ENCODE peak calls at places on chromosomes 11 and 22, in nine cellular contexts. One of them, this sample, is unnamed.

GRCh38 chr11:83350187-83350586 is 64.0 kb upstream of the CCDC90B start:
- DNase-seq in neural progenitor cell: no peak
- DNase-seq in SK-N-SH: no peak
- DNase-seq in PC-3: no peak
- DNase-seq in MM.1S: no peak
- DNase-seq in hepatocyte: no peak
- DNase-seq in OCI-LY7: no peak
- DNase-seq in GM23248: no peak
- DNase-seq in HCT116: no peak
- DNase-seq in this sample: no peak

GRCh38 chr11:17738350-17739207 is 4.0 kb downstream of the KCNC1 start:
- DNase-seq in neural progenitor cell: peak
- DNase-seq in SK-N-SH: no peak
- DNase-seq in PC-3: no peak
- DNase-seq in MM.1S: no peak
- DNase-seq in hepatocyte: no peak
- DNase-seq in OCI-LY7: no peak
- DNase-seq in GM23248: no peak
- DNase-seq in HCT116: no peak
- DNase-seq in this sample: peak

GRCh38 chr22:17970205-17970708 is 54.1 kb downstream of the MICAL3 start:
- DNase-seq in neural progenitor cell: no peak
- DNase-seq in SK-N-SH: no peak
- DNase-seq in PC-3: no peak
- DNase-seq in MM.1S: no peak
- DNase-seq in hepatocyte: no peak
- DNase-seq in OCI-LY7: no peak
- DNase-seq in GM23248: no peak
- DNase-seq in HCT116: no peak
- DNase-seq in this sample: no peak

GRCh38 chr11:12717851-12718291 is 43.6 kb downstream of the TEAD1 start:
- DNase-seq in neural progenitor cell: no peak
- DNase-seq in SK-N-SH: no peak
- DNase-seq in PC-3: no peak
- DNase-seq in MM.1S: peak
- DNase-seq in hepatocyte: no peak
- DNase-seq in OCI-LY7: peak
- DNase-seq in GM23248: no peak
- DNase-seq in HCT116: no peak
- DNase-seq in this sample: no peak

GRCh38 chr22:48659393-48659792 is 1168.3 kb downstream of the BRD1 start:
- DNase-seq in neural progenitor cell: no peak
- DNase-seq in SK-N-SH: no peak
- DNase-seq in PC-3: no peak
- DNase-seq in MM.1S: no peak
- DNase-seq in hepatocyte: no peak
- DNase-seq in OCI-LY7: no peak
- DNase-seq in GM23248: no peak
- DNase-seq in HCT116: no peak
- DNase-seq in this sample: no peak

GRCh38 chr22:30044369-30044768 is 35.9 kb upstream of the HORMAD2 start:
- DNase-seq in neural progenitor cell: no peak
- DNase-seq in SK-N-SH: peak
- DNase-seq in PC-3: peak
- DNase-seq in MM.1S: no peak
- DNase-seq in hepatocyte: peak
- DNase-seq in OCI-LY7: no peak
- DNase-seq in GM23248: peak
- DNase-seq in HCT116: peak
- DNase-seq in this sample: no peak

GRCh38 chr22:35559354-35560005 is 18.8 kb downstream of the RASD2 start:
- DNase-seq in neural progenitor cell: no peak
- DNase-seq in SK-N-SH: no peak
- DNase-seq in PC-3: no peak
- DNase-seq in MM.1S: no peak
- DNase-seq in hepatocyte: no peak
- DNase-seq in OCI-LY7: no peak
- DNase-seq in GM23248: peak
- DNase-seq in HCT116: no peak
- DNase-seq in this sample: no peak

GRCh38 chr11:47254381-47254780 is 3.4 kb upstream of the NR1H3 start:
- DNase-seq in neural progenitor cell: no peak
- DNase-seq in SK-N-SH: no peak
- DNase-seq in PC-3: no peak
- DNase-seq in MM.1S: no peak
- DNase-seq in hepatocyte: no peak
- DNase-seq in OCI-LY7: no peak
- DNase-seq in GM23248: peak
- DNase-seq in HCT116: no peak
- DNase-seq in this sample: no peak

GRCh38 chr22:49286236-49286760 is 541.4 kb downstream of the BRD1 start:
- DNase-seq in neural progenitor cell: no peak
- DNase-seq in SK-N-SH: no peak
- DNase-seq in PC-3: no peak
- DNase-seq in MM.1S: no peak
- DNase-seq in hepatocyte: no peak
- DNase-seq in OCI-LY7: no peak
- DNase-seq in GM23248: no peak
- DNase-seq in HCT116: no peak
- DNase-seq in this sample: no peak

GRCh38 chr11:67615455-67616430 is 9.0 kb downstream of the NDUFV1 start:
- DNase-seq in neural progenitor cell: peak
- DNase-seq in SK-N-SH: peak
- DNase-seq in PC-3: peak
- DNase-seq in MM.1S: peak
- DNase-seq in hepatocyte: peak
- DNase-seq in OCI-LY7: peak
- DNase-seq in GM23248: peak
- DNase-seq in HCT116: peak
- DNase-seq in this sample: peak

GRCh38 chr11:96197221-96197620 is 145.8 kb downstream of the MAML2 start:
- DNase-seq in neural progenitor cell: no peak
- DNase-seq in SK-N-SH: no peak
- DNase-seq in PC-3: no peak
- DNase-seq in MM.1S: no peak
- DNase-seq in hepatocyte: no peak
- DNase-seq in OCI-LY7: no peak
- DNase-seq in GM23248: peak
- DNase-seq in HCT116: no peak
- DNase-seq in this sample: no peak

GRCh38 chr11:115663790-115664189 is 159.6 kb upstream of the CADM1 start:
- DNase-seq in neural progenitor cell: no peak
- DNase-seq in SK-N-SH: no peak
- DNase-seq in PC-3: no peak
- DNase-seq in MM.1S: no peak
- DNase-seq in hepatocyte: no peak
- DNase-seq in OCI-LY7: no peak
- DNase-seq in GM23248: no peak
- DNase-seq in HCT116: no peak
- DNase-seq in this sample: no peak

GRCh38 chr11:61777234-61778090 is 14.9 kb downstream of the TMEM258 start:
- DNase-seq in neural progenitor cell: no peak
- DNase-seq in SK-N-SH: peak
- DNase-seq in PC-3: no peak
- DNase-seq in MM.1S: no peak
- DNase-seq in hepatocyte: no peak
- DNase-seq in OCI-LY7: no peak
- DNase-seq in GM23248: peak
- DNase-seq in HCT116: no peak
- DNase-seq in this sample: peak

GRCh38 chr11:107969219-107969618 is 39.5 kb upstream of the CUL5 start:
- DNase-seq in neural progenitor cell: no peak
- DNase-seq in SK-N-SH: peak
- DNase-seq in PC-3: no peak
- DNase-seq in MM.1S: no peak
- DNase-seq in hepatocyte: no peak
- DNase-seq in OCI-LY7: no peak
- DNase-seq in GM23248: peak
- DNase-seq in HCT116: peak
- DNase-seq in this sample: peak

GRCh38 chr11:2189938-2190669 is 18.5 kb upstream of the TH start:
- DNase-seq in neural progenitor cell: no peak
- DNase-seq in SK-N-SH: no peak
- DNase-seq in PC-3: no peak
- DNase-seq in MM.1S: no peak
- DNase-seq in hepatocyte: no peak
- DNase-seq in OCI-LY7: no peak
- DNase-seq in GM23248: no peak
- DNase-seq in HCT116: no peak
- DNase-seq in this sample: no peak

GRCh38 chr11:12075822-12076821 is 34.3 kb upstream of the MICAL2 start:
- DNase-seq in neural progenitor cell: no peak
- DNase-seq in SK-N-SH: no peak
- DNase-seq in PC-3: peak
- DNase-seq in MM.1S: no peak
- DNase-seq in hepatocyte: peak
- DNase-seq in OCI-LY7: no peak
- DNase-seq in GM23248: peak
- DNase-seq in HCT116: no peak
- DNase-seq in this sample: no peak

GRCh38 chr11:34869425-34869824 is 46.8 kb downstream of the APIP start:
- DNase-seq in neural progenitor cell: peak
- DNase-seq in SK-N-SH: peak
- DNase-seq in PC-3: no peak
- DNase-seq in MM.1S: no peak
- DNase-seq in hepatocyte: no peak
- DNase-seq in OCI-LY7: no peak
- DNase-seq in GM23248: no peak
- DNase-seq in HCT116: no peak
- DNase-seq in this sample: peak

GRCh38 chr11:111422494-111423249 is 43.6 kb upstream of the POU2AF1 start:
- DNase-seq in neural progenitor cell: peak
- DNase-seq in SK-N-SH: peak
- DNase-seq in PC-3: peak
- DNase-seq in MM.1S: peak
- DNase-seq in hepatocyte: peak
- DNase-seq in OCI-LY7: peak
- DNase-seq in GM23248: peak
- DNase-seq in HCT116: peak
- DNase-seq in this sample: peak

GRCh38 chr11:112285918-112286317 is 25.3 kb upstream of the PLET1 start:
- DNase-seq in neural progenitor cell: peak
- DNase-seq in SK-N-SH: no peak
- DNase-seq in PC-3: no peak
- DNase-seq in MM.1S: no peak
- DNase-seq in hepatocyte: peak
- DNase-seq in OCI-LY7: no peak
- DNase-seq in GM23248: peak
- DNase-seq in HCT116: no peak
- DNase-seq in this sample: peak

GRCh38 chr11:131037873-131038272 is 121.6 kb upstream of the SNX19 start:
- DNase-seq in neural progenitor cell: peak
- DNase-seq in SK-N-SH: no peak
- DNase-seq in PC-3: peak
- DNase-seq in MM.1S: no peak
- DNase-seq in hepatocyte: no peak
- DNase-seq in OCI-LY7: no peak
- DNase-seq in GM23248: no peak
- DNase-seq in HCT116: no peak
- DNase-seq in this sample: peak

GRCh38 chr11:94895451-94895850 is 77.9 kb downstream of the CWC15 start:
- DNase-seq in neural progenitor cell: no peak
- DNase-seq in SK-N-SH: no peak
- DNase-seq in PC-3: no peak
- DNase-seq in MM.1S: no peak
- DNase-seq in hepatocyte: peak
- DNase-seq in OCI-LY7: no peak
- DNase-seq in GM23248: peak
- DNase-seq in HCT116: no peak
- DNase-seq in this sample: no peak

GRCh38 chr11:134854391-134854991 is 442.4 kb upstream of the B3GAT1 start:
- DNase-seq in neural progenitor cell: no peak
- DNase-seq in SK-N-SH: no peak
- DNase-seq in PC-3: no peak
- DNase-seq in MM.1S: no peak
- DNase-seq in hepatocyte: no peak
- DNase-seq in OCI-LY7: no peak
- DNase-seq in GM23248: no peak
- DNase-seq in HCT116: no peak
- DNase-seq in this sample: no peak

GRCh38 chr22:45064313-45065268 is 54.8 kb upstream of the PHF21B start:
- DNase-seq in neural progenitor cell: no peak
- DNase-seq in SK-N-SH: no peak
- DNase-seq in PC-3: peak
- DNase-seq in MM.1S: no peak
- DNase-seq in hepatocyte: no peak
- DNase-seq in OCI-LY7: no peak
- DNase-seq in GM23248: peak
- DNase-seq in HCT116: no peak
- DNase-seq in this sample: no peak

GRCh38 chr22:37298748-37299495 is 16.6 kb downstream of the CYTH4 start:
- DNase-seq in neural progenitor cell: no peak
- DNase-seq in SK-N-SH: peak
- DNase-seq in PC-3: no peak
- DNase-seq in MM.1S: no peak
- DNase-seq in hepatocyte: no peak
- DNase-seq in OCI-LY7: no peak
- DNase-seq in GM23248: no peak
- DNase-seq in HCT116: no peak
- DNase-seq in this sample: no peak
- H3K4me2 ChIP-seq in neural progenitor cell: no peak
- H3K4me2 ChIP-seq in SK-N-SH: no peak
- H3K4me2 ChIP-seq in PC-3: no peak
- H3K4me2 ChIP-seq in MM.1S: no peak
- H3K4me2 ChIP-seq in hepatocyte: no peak
- H3K4me2 ChIP-seq in OCI-LY7: no peak
- H3K4me2 ChIP-seq in GM23248: no peak
- H3K4me2 ChIP-seq in HCT116: no peak
- H3K4me2 ChIP-seq in this sample: no peak

GRCh38 chr11:69799582-69799981 is 19.6 kb downstream of the FGF3 start:
- DNase-seq in neural progenitor cell: peak
- DNase-seq in SK-N-SH: peak
- DNase-seq in PC-3: peak
- DNase-seq in MM.1S: no peak
- DNase-seq in hepatocyte: no peak
- DNase-seq in OCI-LY7: peak
- DNase-seq in GM23248: peak
- DNase-seq in HCT116: peak
- DNase-seq in this sample: peak
- TF ChIP-seq EZH2phosphoT487 in neural progenitor cell: no peak
- TF ChIP-seq EZH2phosphoT487 in SK-N-SH: no peak
- TF ChIP-seq EZH2phosphoT487 in PC-3: no peak
- TF ChIP-seq EZH2phosphoT487 in MM.1S: no peak
- TF ChIP-seq EZH2phosphoT487 in hepatocyte: no peak
- TF ChIP-seq EZH2phosphoT487 in OCI-LY7: no peak
- TF ChIP-seq EZH2phosphoT487 in GM23248: no peak
- TF ChIP-seq EZH2phosphoT487 in HCT116: no peak
- TF ChIP-seq EZH2phosphoT487 in this sample: no peak

GRCh38 chr11:113563766-113564165 is 88.6 kb upstream of the DRD2 start:
- DNase-seq in neural progenitor cell: no peak
- DNase-seq in SK-N-SH: no peak
- DNase-seq in PC-3: peak
- DNase-seq in MM.1S: no peak
- DNase-seq in hepatocyte: no peak
- DNase-seq in OCI-LY7: no peak
- DNase-seq in GM23248: peak
- DNase-seq in HCT116: no peak
- DNase-seq in this sample: no peak
- H3K4me2 ChIP-seq in neural progenitor cell: no peak
- H3K4me2 ChIP-seq in SK-N-SH: no peak
- H3K4me2 ChIP-seq in PC-3: no peak
- H3K4me2 ChIP-seq in MM.1S: no peak
- H3K4me2 ChIP-seq in hepatocyte: no peak
- H3K4me2 ChIP-seq in OCI-LY7: no peak
- H3K4me2 ChIP-seq in GM23248: no peak
- H3K4me2 ChIP-seq in HCT116: no peak
- H3K4me2 ChIP-seq in this sample: no peak

GRCh38 chr11:72798361-72798760 is 4.5 kb upstream of the STARD10 start:
- DNase-seq in neural progenitor cell: peak
- DNase-seq in SK-N-SH: no peak
- DNase-seq in PC-3: no peak
- DNase-seq in MM.1S: no peak
- DNase-seq in hepatocyte: no peak
- DNase-seq in OCI-LY7: no peak
- DNase-seq in GM23248: no peak
- DNase-seq in HCT116: no peak
- DNase-seq in this sample: peak
- TF ChIP-seq EZH2phosphoT487 in neural progenitor cell: no peak
- TF ChIP-seq EZH2phosphoT487 in SK-N-SH: no peak
- TF ChIP-seq EZH2phosphoT487 in PC-3: no peak
- TF ChIP-seq EZH2phosphoT487 in MM.1S: no peak
- TF ChIP-seq EZH2phosphoT487 in hepatocyte: no peak
- TF ChIP-seq EZH2phosphoT487 in OCI-LY7: no peak
- TF ChIP-seq EZH2phosphoT487 in GM23248: no peak
- TF ChIP-seq EZH2phosphoT487 in HCT116: no peak
- TF ChIP-seq EZH2phosphoT487 in this sample: no peak